ENCODE peak calls at places on chromosomes 7 and 10, in four cellular contexts. E, X, J and G are unnamed samples. For H3K36me3, the result is how much of the 10 kb centered on the place peaks cover.

GRCh38 chr10:127578628-127579305 is 29.7 kb downstream of the NPS start:
- DNase-seq in E (no peak), J (no peak), X (no peak), G (no peak)

GRCh38 chr10:8392216-8392615 is 337.7 kb downstream of the GATA3 start:
- DNase-seq in X (no peak), E (no peak), J (no peak), G (no peak)

GRCh38 chr10:122475581-122475980 is 14.2 kb downstream of the HTRA1 start:
- DNase-seq in X (no peak), J (no peak), E (no peak), G (no peak)

GRCh38 chr7:1030444-1031070 is 13.8 kb upstream of the GPR146 start:
- DNase-seq in X (no peak), J (no peak), E (no peak), G (no peak)

GRCh38 chr10:21261705-21262285 is 263.7 kb downstream of the SKIDA1 start:
- DNase-seq in X (no peak), J (no peak), E (no peak), G (no peak)

GRCh38 chr10:126478600-126478999 is 90.3 kb upstream of the ADAM12 start:
- DNase-seq in E (no peak), X (no peak), J (no peak), G (no peak)

GRCh38 chr10:86940677-86941076 is 16.7 kb downstream of the MMRN2 start:
- DNase-seq in X (peak), E (no peak), J (no peak), G (no peak)

GRCh38 chr7:159120540-159120919 is 24.1 kb downstream of the VIPR2 start:
- DNase-seq in X (no peak), E (no peak), J (no peak), G (no peak)

GRCh38 chr10:124030061-124030460 is 63.3 kb downstream of the CHST15 start:
- DNase-seq in J (no peak), X (no peak), E (no peak), G (no peak)

GRCh38 chr10:105189464-105189800 is 548.3 kb downstream of the SORCS3 start:
- DNase-seq in E (no peak), J (no peak), X (no peak), G (no peak)

DNA sequence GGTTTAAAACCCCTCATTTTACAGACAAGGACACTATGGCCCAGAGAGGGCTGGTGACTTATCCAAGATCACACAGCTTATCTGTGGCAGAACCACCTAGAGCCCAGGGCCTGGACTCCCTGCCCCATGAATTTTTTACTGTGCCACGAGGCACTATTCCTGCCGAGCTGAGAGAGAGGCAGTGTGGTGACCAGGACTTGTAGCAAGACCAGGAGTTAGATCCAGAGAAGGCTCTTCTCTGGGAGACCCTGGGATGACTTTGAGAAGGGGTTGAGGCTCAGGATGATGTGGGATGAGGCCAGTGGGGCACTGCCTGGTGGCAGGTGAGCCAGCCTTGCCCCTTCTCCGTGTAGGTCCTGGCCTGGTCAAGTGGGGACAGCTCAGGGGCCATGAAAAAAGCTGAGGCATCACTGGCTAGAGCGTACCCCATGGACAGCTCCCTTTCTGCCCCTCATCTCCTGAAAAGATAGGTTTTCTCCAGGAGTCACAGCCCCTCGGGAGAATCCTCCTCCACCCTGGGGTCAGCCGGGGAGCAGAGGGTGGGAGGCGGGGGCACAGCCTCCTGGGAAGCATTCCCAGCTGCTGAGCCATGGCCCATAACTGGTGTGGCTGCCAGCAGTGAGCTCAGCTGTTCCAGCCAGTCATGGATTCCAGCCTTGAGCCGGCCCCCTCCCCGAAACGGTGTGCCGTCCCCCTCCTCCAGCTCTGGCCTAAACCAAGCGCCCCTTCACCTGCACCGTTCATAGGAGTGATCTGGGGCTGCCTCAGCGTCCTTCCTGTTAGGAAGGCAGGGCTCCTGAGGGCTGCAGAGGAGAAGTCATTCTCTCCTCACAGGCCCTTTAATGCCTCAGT is 5.8 kb downstream of the FLNC start:
- DNase-seq in J (no peak), X (no peak), E (peak), G (peak)
- H3K36me3 ChIP-seq in J (under half), X (half or more), E (under half), G (half or more)

DNA sequence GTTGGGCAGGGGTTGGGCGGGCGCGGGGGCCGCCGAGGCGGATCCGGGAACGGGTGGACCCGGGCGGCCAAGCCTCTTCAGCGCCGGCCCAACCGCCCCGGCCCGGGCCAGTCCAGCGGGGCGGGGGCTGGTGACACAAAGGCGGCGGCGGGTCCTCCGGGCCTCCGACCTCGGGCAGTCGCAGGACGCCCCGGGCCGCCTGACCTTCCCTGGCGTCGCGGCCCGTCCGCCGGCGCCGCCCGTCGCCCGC is 54.2 kb downstream of the METTL2B start:
- DNase-seq in J (no peak), E (no peak), X (no peak), G (no peak)
- TF ChIP-seq POLR2A in J (no peak), E (no peak), X (no peak), G (no peak)

DNA sequence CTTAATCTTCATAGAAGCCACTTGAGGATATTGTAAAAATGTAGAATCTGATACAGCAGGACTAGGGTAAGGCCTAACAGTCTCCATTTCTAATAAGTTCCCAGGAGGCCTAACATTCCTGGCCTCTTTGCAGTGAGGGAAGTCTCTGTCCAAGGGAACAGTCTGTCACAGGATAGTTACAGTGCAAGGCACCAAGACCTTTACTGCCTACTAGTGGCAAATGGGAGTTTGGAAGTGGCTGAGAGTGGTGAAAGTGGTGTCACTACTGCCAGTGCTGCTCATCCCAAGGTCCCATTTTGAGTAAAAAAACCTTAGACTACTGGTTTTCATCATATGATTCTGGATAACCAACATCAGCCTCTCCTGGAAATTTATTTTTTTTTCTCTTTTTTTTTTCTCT is 619.5 kb upstream of the SEMA3D start:
- DNase-seq in J (no peak), X (no peak), E (no peak), G (no peak)
- TF ChIP-seq CTCF in J (no peak), X (no peak), E (no peak), G (no peak)

GRCh38 chr10:69385454-69386350 is 31.0 kb downstream of the TACR2 start:
- DNase-seq in X (no peak), E (no peak), J (no peak), G (no peak)

GRCh38 chr10:69388488-69388887 is 28.2 kb downstream of the TACR2 start:
- DNase-seq in J (no peak), E (no peak), X (no peak), G (no peak)

GRCh38 chr10:69384320-69384719 is 32.4 kb downstream of the TACR2 start:
- DNase-seq in J (no peak), E (no peak), X (no peak), G (no peak)

GRCh38 chr10:69389827-69390490 is 26.8 kb downstream of the TACR2 start:
- DNase-seq in E (no peak), J (no peak), X (peak), G (no peak)

DNA sequence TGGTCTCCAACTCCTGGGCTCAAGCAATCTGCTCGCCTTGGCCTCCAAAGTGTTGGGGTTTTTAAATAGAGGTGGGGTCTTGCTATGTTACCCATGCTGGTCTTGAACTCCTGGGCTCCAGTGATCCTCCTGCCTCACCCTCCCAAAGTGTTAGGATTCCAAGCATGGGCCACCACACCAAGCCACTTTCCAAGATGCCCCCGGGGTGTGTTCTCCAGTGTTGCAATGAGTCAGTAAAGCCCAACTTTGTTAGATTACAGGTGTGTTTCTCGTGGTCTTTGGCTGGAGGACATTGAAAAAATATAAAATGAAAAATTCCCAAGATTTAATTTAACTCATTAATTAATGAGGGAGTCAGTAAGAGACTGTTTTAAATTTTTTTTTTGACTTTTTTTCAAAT is 29.2 kb downstream of the TACR2 start:
- DNase-seq in J (no peak), E (no peak), X (no peak), G (no peak)
- H3K36me3 ChIP-seq in J (half or more), E (under half), X (half or more), G (half or more)

GRCh38 chr7:99395616-99396327 is 12.6 kb downstream of the PDAP1 start:
- DNase-seq in X (no peak), J (no peak), E (no peak), G (no peak)

GRCh38 chr7:99396914-99397631 is 11.3 kb downstream of the PDAP1 start:
- DNase-seq in E (no peak), J (no peak), X (no peak), G (no peak)

GRCh38 chr7:99397632-99397983 is 10.8 kb downstream of the PDAP1 start:
- DNase-seq in E (no peak), J (no peak), X (no peak), G (no peak)

GRCh38 chr7:99399597-99399996 is 8.8 kb downstream of the PDAP1 start:
- DNase-seq in E (no peak), X (no peak), J (no peak), G (no peak)

GRCh38 chr7:99398891-99399445 is 9.4 kb downstream of the PDAP1 start:
- DNase-seq in X (no peak), J (no peak), E (no peak), G (no peak)
- TF ChIP-seq POLR2A in X (no peak), J (no peak), E (no peak), G (no peak)

GRCh38 chr7:122040147-122040546 is 103.9 kb downstream of the AASS start:
- DNase-seq in J (no peak), X (no peak), E (no peak), G (no peak)

GRCh38 chr7:122033641-122034040 is 110.4 kb downstream of the AASS start:
- DNase-seq in J (no peak), E (no peak), X (no peak), G (no peak)

GRCh38 chr7:122038904-122039303 is 105.1 kb downstream of the AASS start:
- DNase-seq in E (no peak), X (no peak), J (no peak), G (no peak)
- TF ChIP-seq CTCF in E (no peak), X (no peak), J (no peak), G (no peak)

GRCh38 chr7:43175525-43176200 is 63.2 kb downstream of the HECW1 start:
- DNase-seq in J (no peak), X (no peak), E (no peak), G (no peak)

GRCh38 chr7:43179393-43179792 is 66.9 kb downstream of the HECW1 start:
- DNase-seq in E (no peak), J (no peak), X (no peak), G (no peak)
- H3K36me3 ChIP-seq in E (under half), J (under half), X (under half), G (under half)

GRCh38 chr10:59284111-59284975 is 78.0 kb downstream of the FAM13C start:
- DNase-seq in X (no peak), E (no peak), J (peak), G (peak)

GRCh38 chr10:59285073-59285472 is 77.3 kb downstream of the FAM13C start:
- DNase-seq in X (no peak), J (no peak), E (no peak), G (peak)

GRCh38 chr10:59283456-59284082 is 78.8 kb downstream of the FAM13C start:
- DNase-seq in E (no peak), X (no peak), J (no peak), G (peak)

GRCh38 chr10:59287587-59287986 is 74.8 kb downstream of the FAM13C start:
- DNase-seq in J (no peak), E (no peak), X (no peak), G (no peak)

DNA sequence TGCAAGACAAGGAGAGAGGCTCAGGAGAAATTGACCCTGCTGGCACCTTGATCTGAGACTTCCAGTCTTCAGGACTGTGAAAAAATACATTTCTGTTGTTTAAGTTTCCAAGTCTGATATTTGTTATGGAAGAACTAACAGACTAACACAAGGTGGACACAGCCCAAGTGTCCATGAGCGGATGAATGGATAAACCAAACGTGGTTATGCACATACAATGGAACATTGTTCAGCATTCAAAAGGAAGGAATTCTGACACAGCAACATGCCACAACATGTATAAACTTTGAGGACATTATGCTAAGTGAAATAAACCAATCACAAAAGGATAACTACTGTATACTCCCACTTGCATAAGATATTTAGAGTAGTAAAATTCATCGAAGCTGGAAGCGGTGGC is 76.5 kb downstream of the FAM13C start:
- DNase-seq in X (no peak), J (no peak), E (no peak), G (no peak)
- TF ChIP-seq POLR2A in X (no peak), J (no peak), E (no peak), G (no peak)

GRCh38 chr10:32960022-32960421 is 2.0 kb upstream of the ITGB1 start:
- DNase-seq in X (no peak), J (no peak), E (no peak), G (no peak)

GRCh38 chr10:32963102-32963501 is 5.1 kb upstream of the ITGB1 start:
- DNase-seq in X (no peak), E (no peak), J (no peak), G (no peak)

GRCh38 chr10:32961343-32961891 is 3.4 kb upstream of the ITGB1 start:
- DNase-seq in E (no peak), X (no peak), J (no peak), G (no peak)

GRCh38 chr10:32962541-32962940 is 4.5 kb upstream of the ITGB1 start:
- DNase-seq in J (no peak), E (no peak), X (no peak), G (no peak)

DNA sequence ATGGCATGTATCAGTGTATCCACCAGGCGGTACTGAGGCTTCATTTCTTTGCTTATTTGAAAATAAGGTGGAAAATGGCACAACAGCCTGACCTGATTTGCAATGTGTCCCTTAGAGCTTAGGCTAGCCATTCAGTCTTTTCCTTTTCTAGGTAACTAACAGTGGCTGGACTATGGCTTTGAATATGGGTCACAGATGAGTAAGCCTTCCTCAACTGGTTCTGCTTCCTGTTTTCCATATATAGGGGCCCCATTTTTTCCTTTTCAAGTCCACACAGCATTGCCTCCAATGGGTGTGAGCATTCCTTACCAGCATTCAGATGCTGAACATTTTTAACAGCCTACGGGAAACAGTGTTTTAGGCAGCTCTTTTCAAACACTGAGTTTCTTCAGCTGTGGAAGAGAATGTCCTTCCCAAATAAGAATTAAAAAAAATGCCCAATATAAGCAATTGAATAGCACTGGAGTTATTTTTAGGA is 3.9 kb upstream of the ITGB1 start:
- DNase-seq in J (no peak), E (no peak), X (no peak), G (no peak)
- TF ChIP-seq CTCF in J (no peak), E (no peak), X (no peak), G (no peak)